ENCODE peak calls at places on chromosomes 3 and 15, in four cellular contexts. J is heart left ventricle; M is CD8-positive, alpha-beta T cell; C is psoas muscle. O is an unnamed sample.

GRCh38 chr3:143134446-143134845 is 14.9 kb downstream of the CHST2 start:
- DNase-seq in J (no peak), M (no peak), C (no peak), O (no peak)

GRCh38 chr3:64011685-64012084 is 11.6 kb downstream of the PSMD6 start:
- DNase-seq in J (no peak), M (no peak), C (no peak), O (no peak)

GRCh38 chr3:144127700-144128099 is 156.1 kb downstream of the DIPK2A start:
- DNase-seq in J (no peak), M (no peak), C (no peak), O (no peak)

GRCh38 chr3:4633078-4634004 is 140.2 kb downstream of the ITPR1 start:
- DNase-seq in J (no peak), M (no peak), C (no peak), O (no peak)

GRCh38 chr15:80773792-80774352 is 5.3 kb upstream of the CEMIP start:
- DNase-seq in J (no peak), M (no peak), C (no peak), O (no peak)

GRCh38 chr3:53161345-53161819 is 373 bp downstream of the PRKCD start:
- DNase-seq in J (peak; percentile 51), M (no peak), C (peak; percentile 44), O (no peak)

GRCh38 chr3:24348348-24348747 is 146.3 kb downstream of the THRB start:
- DNase-seq in J (no peak), M (no peak), C (no peak), O (no peak)

GRCh38 chr15:85380860-85381535 is 595 bp downstream of the AKAP13 start:
- DNase-seq in J (peak; percentile 52), M (peak; percentile 63), C (peak; percentile 55), O (peak; percentile 74)

GRCh38 chr3:132843851-132844565 is 121.8 kb upstream of the NPHP3 start:
- DNase-seq in J (no peak), M (no peak), C (no peak), O (no peak)

GRCh38 chr15:40389824-40390595 is 7.5 kb downstream of the KNSTRN start:
- DNase-seq in J (no peak), M (no peak), C (no peak), O (no peak)

GRCh38 chr15:64717735-64718495 is 57.5 kb downstream of the RBPMS2 start:
- DNase-seq in J (peak; percentile 62), M (peak; percentile 12), C (no peak), O (no peak)

GRCh38 chr15:49370782-49371181 is 52.3 kb upstream of the FGF7 start:
- DNase-seq in J (no peak), M (no peak), C (no peak), O (no peak)

GRCh38 chr3:124760601-124761000 is 30.3 kb downstream of the UMPS start:
- DNase-seq in J (no peak), M (no peak), C (no peak), O (no peak)

GRCh38 chr15:41334293-41335120 is 1.8 kb downstream of the NUSAP1 start:
- DNase-seq in J (no peak), M (no peak), C (no peak), O (no peak)

GRCh38 chr15:78408961-78409360 is 29.1 kb upstream of the IREB2 start:
- DNase-seq in J (no peak), M (no peak), C (no peak), O (no peak)

GRCh38 chr3:45479627-45480026 is 91.3 kb downstream of the LARS2 start:
- DNase-seq in J (no peak), M (no peak), C (no peak), O (no peak)

GRCh38 chr3:164486150-164486549 is 592.1 kb downstream of the SI start:
- DNase-seq in J (no peak), M (no peak), C (no peak), O (no peak)

GRCh38 chr3:39180546-39181346 is 11.6 kb downstream of the XIRP1 start:
- DNase-seq in J (peak; percentile 93), M (peak; percentile 93), C (peak; percentile 95), O (peak; percentile 93)
- H3K27ac ChIP-seq in J (peak overlapping the region; percentile 85), M (peak overlapping the region; percentile 39), C (peak overlapping the region; percentile 83), O (peak overlapping the region; percentile 57)

GRCh38 chr15:75843618-75844610 is 667 bp downstream of the UBE2Q2 start:
- DNase-seq in J (peak; percentile 63), M (peak; percentile 47), C (peak; percentile 63), O (peak; percentile 34)
- H3K27ac ChIP-seq in J (peak overlapping the region; percentile 89), M (peak overlapping the region; percentile 58), C (peak overlapping the region; percentile 82), O (peak overlapping the region; percentile 74)

DNA sequence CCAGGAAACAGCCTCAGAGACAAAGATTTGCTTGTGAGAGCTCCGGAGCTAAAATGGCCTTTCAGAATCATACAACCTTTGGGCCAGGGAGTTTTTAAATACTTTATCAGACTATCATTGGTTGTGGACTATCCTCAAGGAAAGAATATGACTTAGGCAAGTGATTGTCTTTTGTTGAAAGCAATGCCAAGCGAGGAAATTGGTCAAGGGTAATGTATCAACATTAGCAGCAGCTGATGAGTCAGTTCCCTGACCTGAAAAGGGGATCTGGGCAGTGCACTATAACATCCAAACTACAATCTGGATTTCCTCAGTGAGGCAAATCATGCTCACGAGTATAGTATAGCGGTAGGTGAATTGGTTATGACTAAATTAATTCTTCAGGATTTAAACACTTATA is 303.6 kb downstream of the LSAMP start:
- DNase-seq in J (no peak), M (no peak), C (no peak), O (no peak)
- H3K27ac ChIP-seq in J (no peak overlapping the region), M (no peak overlapping the region), C (no peak overlapping the region), O (no peak overlapping the region)

GRCh38 chr3:70603103-70603502 is 290.7 kb upstream of the MDFIC2 start:
- DNase-seq in J (no peak), M (no peak), C (no peak), O (no peak)
- H3K27ac ChIP-seq in J (no peak overlapping the region), M (no peak overlapping the region), C (no peak overlapping the region), O (no peak overlapping the region)

GRCh38 chr15:39127151-39127815 is 453.6 kb upstream of the THBS1 start:
- DNase-seq in J (no peak), M (no peak), C (no peak), O (no peak)

GRCh38 chr15:39130556-39131379 is 450.1 kb upstream of the THBS1 start:
- DNase-seq in J (no peak), M (no peak), C (no peak), O (no peak)

GRCh38 chr15:39125904-39126303 is 455.0 kb upstream of the THBS1 start:
- DNase-seq in J (no peak), M (peak; percentile 11), C (no peak), O (peak; percentile 20)

GRCh38 chr15:39127925-39128617 is 452.8 kb upstream of the THBS1 start:
- DNase-seq in J (no peak), M (no peak), C (no peak), O (no peak)

GRCh38 chr15:39128746-39129145 is 452.1 kb upstream of the THBS1 start:
- DNase-seq in J (no peak), M (no peak), C (no peak), O (no peak)
- H3K27ac ChIP-seq in J (no peak overlapping the region), M (no peak overlapping the region), C (no peak overlapping the region), O (no peak overlapping the region)

GRCh38 chr15:55627730-55628368 is 39.7 kb upstream of the PYGO1 start:
- DNase-seq in J (no peak), M (no peak), C (peak; percentile 22), O (no peak)
- H3K27ac ChIP-seq in J (no peak overlapping the region), M (no peak overlapping the region), C (peak overlapping the region; percentile 85), O (no peak overlapping the region)

GRCh38 chr15:97900006-97900405 is 60.5 kb upstream of the ARRDC4 start:
- DNase-seq in J (no peak), M (no peak), C (no peak), O (no peak)
- H3K27ac ChIP-seq in J (no peak overlapping the region), M (no peak overlapping the region), C (no peak overlapping the region), O (no peak overlapping the region)

GRCh38 chr3:159796744-159797143 is 191.9 kb upstream of the IL12A start:
- DNase-seq in J (no peak), M (no peak), C (no peak), O (no peak)
- H3K27ac ChIP-seq in J (no peak overlapping the region), M (no peak overlapping the region), C (no peak overlapping the region), O (no peak overlapping the region)

DNA sequence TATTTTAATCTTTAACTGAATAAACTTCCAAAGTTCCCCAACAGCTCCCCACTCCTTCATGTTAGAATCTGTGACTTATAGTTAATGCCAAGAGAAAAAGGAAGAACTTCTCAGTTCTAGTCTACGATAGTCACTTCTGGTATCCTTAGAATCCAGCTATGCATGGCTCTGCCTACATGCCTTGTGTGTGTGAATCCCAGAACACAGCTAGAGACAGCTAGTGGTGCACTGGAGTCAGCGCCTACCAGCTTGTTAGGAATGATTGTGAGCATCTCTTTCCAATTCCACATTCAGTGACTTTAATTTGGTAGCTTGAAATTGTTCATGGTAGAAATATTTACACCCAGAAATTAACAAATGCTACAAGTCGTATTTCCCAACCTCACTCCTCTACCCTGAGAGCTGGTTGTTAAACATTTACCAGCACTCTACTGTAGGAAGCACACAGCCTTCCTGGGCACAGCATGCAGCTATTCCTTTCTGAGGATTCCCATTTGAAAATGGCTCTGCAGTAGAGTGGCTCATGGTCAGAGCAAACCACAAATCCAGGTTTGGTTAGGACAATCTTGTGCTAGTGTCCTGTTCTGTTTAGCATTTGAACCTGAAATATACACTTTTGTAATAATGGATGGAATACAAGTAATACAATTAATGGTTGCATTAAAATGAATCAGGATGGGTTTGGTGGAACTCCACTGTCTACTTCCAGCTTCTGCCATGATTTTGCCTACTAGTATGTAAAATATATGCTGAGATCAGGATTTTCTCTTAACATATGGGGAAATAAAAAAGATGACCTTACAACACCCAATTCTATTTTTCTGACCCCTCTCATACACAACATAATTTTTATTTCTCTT is 371.0 kb upstream of the GBE1 start:
- DNase-seq in J (no peak), M (no peak), C (no peak), O (no peak)
- H3K27ac ChIP-seq in J (no peak overlapping the region), M (no peak overlapping the region), C (no peak overlapping the region), O (no peak overlapping the region)